ENCODE peak calls at places on chromosomes 12 and 14, in six cellular contexts. G, A, X, K, F and M are unnamed samples.

GRCh38 chr14:104503691-104504090 is 75.9 kb upstream of the C14orf180 start:
- DNase-seq in G (peak; percentile 27), A (no peak), X (no peak), K (no peak), F (no peak), M (no peak)

GRCh38 chr12:54723653-54724256 is 75.6 kb upstream of the DCD start:
- DNase-seq in G (no peak), A (no peak), X (no peak), K (no peak), F (no peak), M (no peak)

GRCh38 chr12:713281-713875 is 39.0 kb upstream of the WNK1 start:
- DNase-seq in G (no peak), A (no peak), X (no peak), K (no peak), F (no peak), M (no peak)

GRCh38 chr12:121005346-121005815 is 10.9 kb downstream of the C12orf43 start:
- DNase-seq in G (no peak), A (no peak), X (peak; percentile 70), K (no peak), F (peak; percentile 42), M (peak; percentile 28)

GRCh38 chr12:59626382-59626781 is 30.6 kb downstream of the SLC16A7 start:
- DNase-seq in G (no peak), A (no peak), X (no peak), K (no peak), F (no peak), M (no peak)

GRCh38 chr14:50932159-50932558 is 12.1 kb downstream of the PYGL start:
- DNase-seq in G (no peak), A (no peak), X (no peak), K (no peak), F (no peak), M (no peak)

GRCh38 chr12:93970892-93971688 is 177.3 kb upstream of the PLXNC1 start:
- DNase-seq in G (no peak), A (no peak), X (peak; percentile 20), K (no peak), F (no peak), M (no peak)

GRCh38 chr12:82672811-82673495 is 13.8 kb upstream of the TMTC2 start:
- DNase-seq in G (no peak), A (no peak), X (no peak), K (no peak), F (no peak), M (no peak)

GRCh38 chr12:107780298-107780697 is 5.8 kb downstream of the ASCL4 start:
- DNase-seq in G (no peak), A (no peak), X (no peak), K (no peak), F (no peak), M (no peak)

GRCh38 chr12:6378709-6379427 is 3.5 kb upstream of the SCNN1A start:
- DNase-seq in G (no peak), A (no peak), X (no peak), K (no peak), F (no peak), M (no peak)

GRCh38 chr12:50394469-50395029 is 1.9 kb downstream of the FAM186A start:
- DNase-seq in G (no peak), A (no peak), X (no peak), K (no peak), F (no peak), M (no peak)

GRCh38 chr12:63967781-63968180 is 123.3 kb downstream of the SRGAP1 start:
- DNase-seq in G (no peak), A (no peak), X (no peak), K (no peak), F (no peak), M (no peak)

GRCh38 chr14:28152453-28153044 is 614.0 kb upstream of the FOXG1 start:
- DNase-seq in G (no peak), A (no peak), X (no peak), K (no peak), F (no peak), M (no peak)

GRCh38 chr14:28157289-28157869 is 609.2 kb upstream of the FOXG1 start:
- DNase-seq in G (no peak), A (no peak), X (no peak), K (no peak), F (no peak), M (no peak)

GRCh38 chr14:28163261-28163660 is 603.3 kb upstream of the FOXG1 start:
- DNase-seq in G (no peak), A (no peak), X (no peak), K (no peak), F (no peak), M (no peak)

GRCh38 chr14:28161040-28161439 is 605.5 kb upstream of the FOXG1 start:
- DNase-seq in G (no peak), A (no peak), X (no peak), K (no peak), F (no peak), M (no peak)

GRCh38 chr14:28157887-28158791 is 608.4 kb upstream of the FOXG1 start:
- DNase-seq in G (no peak), A (no peak), X (peak; percentile 12), K (no peak), F (no peak), M (no peak)
- H3K9me3 ChIP-seq in G (peaks cover 3% of the 10 kb centered on the region), A (peaks cover 4% of the 10 kb centered on the region), X (no peaks in the 10 kb centered on the region), K (no peaks in the 10 kb centered on the region), F (no peaks in the 10 kb centered on the region), M (no peaks in the 10 kb centered on the region)

GRCh38 chr12:9799961-9800360 is 27.3 kb upstream of the KLRF1 start:
- DNase-seq in G (no peak), A (no peak), X (no peak), K (no peak), F (no peak), M (no peak)
- H3K9me3 ChIP-seq in G (no peaks in the 10 kb centered on the region), A (no peaks in the 10 kb centered on the region), X (no peaks in the 10 kb centered on the region), K (no peaks in the 10 kb centered on the region), F (no peaks in the 10 kb centered on the region), M (no peaks in the 10 kb centered on the region)

GRCh38 chr12:133080619-133081407 is at the start of gene ZNF140:
- DNase-seq in G (peak; percentile 95), A (peak; percentile 96), X (peak; percentile 87), K (peak; percentile 97), F (peak; percentile 98), M (peak; percentile 92)
- H3K9me3 ChIP-seq in G (peaks cover 53% of the 10 kb centered on the region), A (peaks cover 83% of the 10 kb centered on the region), X (peaks cover 33% of the 10 kb centered on the region), K (peaks cover 80% of the 10 kb centered on the region), F (peaks cover 33% of the 10 kb centered on the region), M (peaks cover 31% of the 10 kb centered on the region)

GRCh38 chr12:96378319-96378718 is 21.9 kb downstream of the CDK17 start:
- DNase-seq in G (no peak), A (no peak), X (no peak), K (no peak), F (no peak), M (no peak)
- H3K9me3 ChIP-seq in G (no peaks in the 10 kb centered on the region), A (peaks cover 19% of the 10 kb centered on the region), X (no peaks in the 10 kb centered on the region), K (peaks cover 9% of the 10 kb centered on the region), F (peaks cover 2% of the 10 kb centered on the region), M (no peaks in the 10 kb centered on the region)

GRCh38 chr12:113142886-113143329 is 6.6 kb upstream of the CFAP73 start:
- DNase-seq in G (no peak), A (no peak), X (no peak), K (no peak), F (no peak), M (no peak)
- H3K9me3 ChIP-seq in G (no peaks in the 10 kb centered on the region), A (no peaks in the 10 kb centered on the region), X (peaks cover 5% of the 10 kb centered on the region), K (peaks cover 4% of the 10 kb centered on the region), F (no peaks in the 10 kb centered on the region), M (no peaks in the 10 kb centered on the region)